ENCODE peak calls at places on chromosomes 6 and 20, in five cellular contexts. E, I, D, T and C are unnamed samples.

GRCh38 chr6:131831392-131831791 is 23.6 kb downstream of the ENPP1 start:
- DNase-seq in E (no peak), I (no peak), D (no peak), T (no peak), C (no peak)

GRCh38 chr6:142482973-142483372 is 181.2 kb downstream of the ADGRG6 start:
- DNase-seq in E (no peak), I (no peak), D (no peak), T (no peak), C (no peak)

GRCh38 chr6:2739335-2739734 is 11.4 kb downstream of the MYLK4 start:
- DNase-seq in E (no peak), I (no peak), D (no peak), T (no peak), C (peak; percentile 57)

GRCh38 chr20:33866398-33867079 is 55.4 kb downstream of the CHMP4B start:
- DNase-seq in E (no peak), I (no peak), D (no peak), T (no peak), C (no peak)

GRCh38 chr6:47247227-47247797 is 62.4 kb downstream of the TNFRSF21 start:
- DNase-seq in E (no peak), I (no peak), D (no peak), T (no peak), C (no peak)

GRCh38 chr6:108260126-108260808 is 573 bp downstream of the SNX3 start:
- DNase-seq in E (peak; percentile 64), I (no peak), D (no peak), T (no peak), C (peak; percentile 52)

GRCh38 chr20:53929974-53930650 is 140.3 kb downstream of the BCAS1 start:
- DNase-seq in E (no peak), I (no peak), D (no peak), T (no peak), C (peak; percentile 29)

GRCh38 chr6:130503146-130503545 is 137.3 kb downstream of the TMEM200A start:
- DNase-seq in E (no peak), I (no peak), D (no peak), T (no peak), C (no peak)

GRCh38 chr6:51663525-51663924 is 423.9 kb downstream of the PKHD1 start:
- DNase-seq in E (no peak), I (no peak), D (no peak), T (no peak), C (no peak)

GRCh38 chr6:16592550-16592892 is 168.7 kb downstream of the ATXN1 start:
- DNase-seq in E (no peak), I (no peak), D (no peak), T (no peak), C (peak; percentile 47)

GRCh38 chr20:45963059-45964011 is 8.7 kb downstream of the ZNF335 start:
- DNase-seq in E (peak; percentile 21), I (no peak), D (no peak), T (peak; percentile 82), C (no peak)

GRCh38 chr6:16136536-16137450 is 7.9 kb downstream of the MYLIP start:
- DNase-seq in E (no peak), I (no peak), D (no peak), T (no peak), C (peak; percentile 71)

GRCh38 chr6:84882768-84883766 is 118.7 kb upstream of the TBX18 start:
- DNase-seq in E (no peak), I (no peak), D (no peak), T (no peak), C (no peak)
- TF ChIP-seq CTCF in E (no peak), I (no peak), D (no peak), T (no peak), C (no peak)

GRCh38 chr20:37397076-37397953 is 51.4 kb downstream of the SRC start:
- DNase-seq in E (no peak), I (no peak), D (peak; percentile 45), T (no peak), C (no peak)
- TF ChIP-seq CTCF in E (no peak), I (no peak), D (no peak), T (peak; percentile 43), C (no peak)

GRCh38 chr6:31546339-31546961 is at the start of gene ATP6V1G2:
- DNase-seq in E (peak; percentile 53), I (peak; percentile 89), D (peak; percentile 96), T (peak; percentile 94), C (peak; percentile 95)
- TF ChIP-seq CTCF in E (peak; percentile 98), I (peak; percentile 86), D (peak; percentile 90), T (peak; percentile 99), C (peak; percentile 96)

DNA sequence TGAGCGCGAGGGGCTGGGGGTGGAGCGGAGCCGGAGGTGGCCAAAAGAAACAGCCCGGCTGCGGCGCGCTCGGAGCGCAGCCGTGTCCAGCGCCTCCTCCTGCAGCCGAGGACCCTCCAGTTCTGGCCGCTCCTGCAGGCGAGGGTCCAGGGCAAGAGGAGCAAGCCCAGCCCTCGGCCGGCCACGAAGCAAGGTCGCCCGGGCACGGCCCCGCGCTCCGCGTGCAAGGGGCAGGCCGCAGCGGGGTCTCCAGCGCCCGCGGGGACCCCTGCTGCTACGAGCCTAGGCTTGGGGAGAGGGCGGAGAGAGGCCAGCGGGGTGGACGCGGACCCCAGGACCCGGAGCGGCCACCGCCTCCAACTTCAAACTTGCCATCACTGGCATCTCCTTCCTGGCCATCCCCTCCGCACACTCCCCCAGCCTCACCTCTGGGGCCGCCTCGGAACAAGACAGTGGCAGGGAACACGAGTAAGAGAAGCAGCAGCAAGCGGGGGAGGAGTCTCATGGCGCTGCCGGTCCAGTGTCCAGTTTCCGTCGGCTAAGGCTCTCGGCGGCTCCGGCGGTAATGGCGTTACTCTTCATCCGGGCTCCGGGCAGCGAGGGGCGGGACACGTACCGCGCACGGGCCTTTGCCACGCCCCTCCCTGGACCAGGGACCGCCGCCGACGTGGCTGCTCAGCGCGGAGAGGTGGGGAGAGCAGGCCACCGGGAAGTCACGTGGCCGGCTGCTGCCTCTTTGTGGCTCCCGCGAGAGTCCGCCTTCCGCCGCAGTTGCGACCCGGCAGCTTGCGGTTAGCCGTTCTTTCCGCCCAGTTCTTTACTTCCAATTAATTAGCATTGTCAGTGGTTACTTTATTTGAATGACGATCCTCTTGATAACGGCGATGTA is at the start of gene SSR1:
- DNase-seq in E (peak; percentile 99), I (peak; percentile 97), D (peak; percentile 99), T (peak; percentile 97), C (peak; percentile 97)
- TF ChIP-seq CTCF in E (no peak), I (no peak), D (no peak), T (no peak), C (no peak)

DNA sequence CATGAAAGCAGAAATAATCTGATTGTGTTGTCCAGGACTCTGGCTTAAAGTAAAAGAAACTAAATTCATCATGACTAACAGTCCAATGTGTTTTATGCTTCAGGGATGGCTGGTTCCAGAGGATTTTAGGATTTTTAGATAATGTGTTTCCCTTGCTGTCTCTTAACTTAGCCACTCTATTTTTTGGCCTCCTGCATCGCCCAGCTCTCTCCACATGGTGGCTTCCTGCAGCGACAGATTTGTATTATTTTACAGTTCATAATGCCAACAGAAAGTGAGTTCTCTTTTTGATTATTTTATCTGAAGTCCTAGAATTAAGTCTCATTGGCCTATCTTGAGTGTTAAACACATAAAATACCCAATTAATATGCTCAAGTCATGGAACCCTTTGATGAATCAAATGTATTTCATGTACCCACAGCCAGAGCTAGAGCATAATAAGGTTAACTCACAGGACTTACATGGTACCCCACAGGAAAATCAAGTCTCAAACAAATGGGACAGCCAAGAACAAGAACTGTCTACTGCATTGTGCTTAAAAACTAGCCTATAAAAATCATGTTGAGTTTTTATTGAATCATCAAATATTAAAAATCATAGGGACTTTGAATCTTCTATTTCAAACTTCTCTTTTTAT is 582.5 kb downstream of the DOK5 start:
- DNase-seq in E (no peak), I (no peak), D (peak; percentile 18), T (no peak), C (no peak)
- TF ChIP-seq CTCF in E (no peak), I (peak; percentile 53), D (peak; percentile 44), T (peak; percentile 92), C (no peak)

GRCh38 chr20:39295301-39295700 is 333.2 kb downstream of the DHX35 start:
- DNase-seq in E (no peak), I (no peak), D (no peak), T (no peak), C (no peak)
- TF ChIP-seq CTCF in E (no peak), I (no peak), D (no peak), T (no peak), C (no peak)

DNA sequence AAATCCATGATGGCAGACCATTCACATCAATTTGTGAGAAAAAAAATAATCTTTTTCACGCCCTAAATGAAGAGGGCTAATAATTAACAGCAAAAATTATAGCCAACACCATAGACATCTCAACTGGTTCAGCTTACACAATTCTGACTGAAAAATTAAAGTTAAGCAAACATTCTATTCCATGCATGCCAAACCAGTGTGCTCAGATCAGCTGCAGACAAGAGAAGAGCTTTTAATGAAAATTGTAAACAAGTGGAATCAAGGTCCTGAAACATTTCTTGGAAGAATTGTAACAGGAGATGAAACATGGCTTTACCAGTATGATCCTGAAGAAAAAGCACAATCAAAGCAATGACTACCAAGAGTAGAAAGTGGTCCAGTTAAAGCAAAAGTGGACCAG is 710.4 kb downstream of the EPHA7 start:
- DNase-seq in E (no peak), I (no peak), D (no peak), T (no peak), C (no peak)
- TF ChIP-seq CTCF in E (no peak), I (no peak), D (no peak), T (no peak), C (no peak)

GRCh38 chr20:41690702-41691101 is 72.5 kb upstream of the CHD6 start:
- DNase-seq in E (no peak), I (no peak), D (no peak), T (no peak), C (no peak)

GRCh38 chr20:41696428-41696827 is 78.3 kb upstream of the CHD6 start:
- DNase-seq in E (no peak), I (no peak), D (no peak), T (no peak), C (no peak)

GRCh38 chr20:41694796-41695195 is 76.6 kb upstream of the CHD6 start:
- DNase-seq in E (no peak), I (no peak), D (no peak), T (no peak), C (no peak)

GRCh38 chr20:41692479-41693135 is 74.4 kb upstream of the CHD6 start:
- DNase-seq in E (peak; percentile 33), I (peak; percentile 58), D (peak; percentile 86), T (peak; percentile 91), C (peak; percentile 87)

DNA sequence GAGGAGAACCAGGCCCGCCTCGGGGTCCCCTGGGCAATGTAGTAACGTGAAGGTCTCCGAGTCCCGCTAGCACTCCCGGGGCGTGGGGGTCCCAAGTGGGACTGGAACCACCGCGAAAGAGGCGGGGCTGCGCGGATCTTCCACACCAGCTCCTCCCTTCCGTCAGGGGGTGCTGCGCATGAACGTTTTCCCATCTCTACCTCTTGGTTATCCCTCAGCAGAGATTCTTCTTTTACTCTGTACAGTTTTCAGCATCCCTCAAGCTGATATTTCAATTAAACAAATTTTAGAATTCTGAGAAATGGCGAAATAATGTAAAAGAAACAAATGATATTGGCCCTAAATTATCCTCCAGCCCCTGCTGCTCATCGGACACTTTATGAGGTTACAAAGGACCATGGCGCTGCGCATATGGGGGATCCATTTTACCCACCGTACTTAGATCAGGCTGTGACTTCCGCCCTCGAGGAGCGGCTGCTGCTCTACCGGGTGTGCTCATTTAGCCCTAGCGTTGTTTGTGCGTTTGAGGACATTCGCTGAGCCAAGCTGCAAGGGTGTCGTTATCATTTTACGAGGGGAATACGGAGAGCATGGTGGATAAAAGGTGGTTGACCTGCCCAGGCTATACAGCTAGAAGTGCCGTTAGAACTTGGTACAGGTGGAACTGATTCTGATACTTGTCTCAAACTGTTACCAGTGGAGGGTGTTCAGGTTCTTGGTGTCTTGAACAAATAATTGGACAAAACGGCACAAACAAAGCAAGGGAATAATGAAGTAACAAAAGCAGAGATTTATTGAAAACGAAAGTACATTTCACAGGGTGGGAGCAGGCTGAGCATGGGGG is 75.2 kb upstream of the CHD6 start:
- DNase-seq in E (peak; percentile 53), I (peak; percentile 51), D (peak; percentile 83), T (peak; percentile 91), C (peak; percentile 88)
- TF ChIP-seq CTCF in E (peak; percentile 67), I (peak; percentile 61), D (peak; percentile 40), T (peak; percentile 96), C (peak; percentile 68)

GRCh38 chr6:78810146-78810545 is 57.2 kb upstream of the IRAK1BP1 start:
- DNase-seq in E (no peak), I (no peak), D (peak; percentile 28), T (no peak), C (no peak)
- TF ChIP-seq CTCF in E (no peak), I (peak; percentile 70), D (peak; percentile 30), T (peak; percentile 66), C (no peak)